ENCODE peak calls at places on chromosomes 3 and 15, in ten cellular contexts. One of them, this sample, is unnamed.

GRCh38 chr3:45909542-45909941 is 23.2 kb downstream of the CCR9 start:
- DNase-seq in RPMI7951: no peak
- DNase-seq in activated T-cell treated with anti-CD3 and anti-CD28 coated beads, Interleukin-2, amount 50 U/mL, for 24 hours: peak; percentile 12
- DNase-seq in stimulated activated CD8-positive, alpha-beta memory T cell treated with anti-CD3 and anti-CD28 coated beads, Interleukin-7, amount 100 ng/mL, for 4 hours: no peak
- DNase-seq in progenitor cell of endocrine pancreas: no peak
- DNase-seq in uterus: no peak
- DNase-seq in Ammon's horn: no peak
- DNase-seq in B cell: no peak
- DNase-seq in Karpas-422: no peak
- DNase-seq in HFFc6: no peak
- DNase-seq in this sample: no peak

GRCh38 chr3:188240189-188240981 is 86.4 kb downstream of the LPP start:
- DNase-seq in RPMI7951: no peak
- DNase-seq in activated T-cell treated with anti-CD3 and anti-CD28 coated beads, Interleukin-2, amount 50 U/mL, for 24 hours: no peak
- DNase-seq in stimulated activated CD8-positive, alpha-beta memory T cell treated with anti-CD3 and anti-CD28 coated beads, Interleukin-7, amount 100 ng/mL, for 4 hours: no peak
- DNase-seq in progenitor cell of endocrine pancreas: no peak
- DNase-seq in uterus: no peak
- DNase-seq in Ammon's horn: no peak
- DNase-seq in B cell: no peak
- DNase-seq in Karpas-422: peak; percentile 82
- DNase-seq in HFFc6: no peak
- DNase-seq in this sample: no peak

GRCh38 chr3:128335621-128336296 is 130.9 kb downstream of the DNAJB8 start:
- DNase-seq in RPMI7951: no peak
- DNase-seq in activated T-cell treated with anti-CD3 and anti-CD28 coated beads, Interleukin-2, amount 50 U/mL, for 24 hours: no peak
- DNase-seq in stimulated activated CD8-positive, alpha-beta memory T cell treated with anti-CD3 and anti-CD28 coated beads, Interleukin-7, amount 100 ng/mL, for 4 hours: no peak
- DNase-seq in progenitor cell of endocrine pancreas: no peak
- DNase-seq in uterus: no peak
- DNase-seq in Ammon's horn: peak; percentile 32
- DNase-seq in B cell: no peak
- DNase-seq in Karpas-422: no peak
- DNase-seq in HFFc6: no peak
- DNase-seq in this sample: no peak

GRCh38 chr15:54772663-54773062 is 424.1 kb downstream of the RSL24D1 start:
- DNase-seq in RPMI7951: no peak
- DNase-seq in activated T-cell treated with anti-CD3 and anti-CD28 coated beads, Interleukin-2, amount 50 U/mL, for 24 hours: no peak
- DNase-seq in stimulated activated CD8-positive, alpha-beta memory T cell treated with anti-CD3 and anti-CD28 coated beads, Interleukin-7, amount 100 ng/mL, for 4 hours: no peak
- DNase-seq in progenitor cell of endocrine pancreas: no peak
- DNase-seq in uterus: no peak
- DNase-seq in Ammon's horn: no peak
- DNase-seq in B cell: no peak
- DNase-seq in Karpas-422: no peak
- DNase-seq in HFFc6: no peak
- DNase-seq in this sample: no peak

GRCh38 chr15:40379853-40380252 is 2.7 kb upstream of the KNSTRN start:
- DNase-seq in RPMI7951: peak; percentile 91
- DNase-seq in activated T-cell treated with anti-CD3 and anti-CD28 coated beads, Interleukin-2, amount 50 U/mL, for 24 hours: no peak
- DNase-seq in stimulated activated CD8-positive, alpha-beta memory T cell treated with anti-CD3 and anti-CD28 coated beads, Interleukin-7, amount 100 ng/mL, for 4 hours: no peak
- DNase-seq in progenitor cell of endocrine pancreas: no peak
- DNase-seq in uterus: peak; percentile 38
- DNase-seq in Ammon's horn: peak; percentile 77
- DNase-seq in B cell: no peak
- DNase-seq in Karpas-422: no peak
- DNase-seq in HFFc6: peak; percentile 95
- DNase-seq in this sample: no peak

GRCh38 chr3:63611382-63611781 is 41.1 kb upstream of the SNTN start:
- DNase-seq in RPMI7951: peak; percentile 10
- DNase-seq in activated T-cell treated with anti-CD3 and anti-CD28 coated beads, Interleukin-2, amount 50 U/mL, for 24 hours: no peak
- DNase-seq in stimulated activated CD8-positive, alpha-beta memory T cell treated with anti-CD3 and anti-CD28 coated beads, Interleukin-7, amount 100 ng/mL, for 4 hours: no peak
- DNase-seq in progenitor cell of endocrine pancreas: no peak
- DNase-seq in uterus: no peak
- DNase-seq in Ammon's horn: no peak
- DNase-seq in B cell: no peak
- DNase-seq in Karpas-422: no peak
- DNase-seq in HFFc6: no peak
- DNase-seq in this sample: no peak

GRCh38 chr3:177439729-177440269 is 242.5 kb upstream of the TBL1XR1 start:
- DNase-seq in RPMI7951: no peak
- DNase-seq in activated T-cell treated with anti-CD3 and anti-CD28 coated beads, Interleukin-2, amount 50 U/mL, for 24 hours: no peak
- DNase-seq in stimulated activated CD8-positive, alpha-beta memory T cell treated with anti-CD3 and anti-CD28 coated beads, Interleukin-7, amount 100 ng/mL, for 4 hours: no peak
- DNase-seq in progenitor cell of endocrine pancreas: no peak
- DNase-seq in uterus: peak; percentile 36
- DNase-seq in Ammon's horn: no peak
- DNase-seq in B cell: no peak
- DNase-seq in Karpas-422: no peak
- DNase-seq in HFFc6: no peak
- DNase-seq in this sample: no peak

GRCh38 chr15:50764331-50765201 is 940 bp downstream of the SPPL2A start:
- DNase-seq in RPMI7951: peak; percentile 19
- DNase-seq in activated T-cell treated with anti-CD3 and anti-CD28 coated beads, Interleukin-2, amount 50 U/mL, for 24 hours: no peak
- DNase-seq in stimulated activated CD8-positive, alpha-beta memory T cell treated with anti-CD3 and anti-CD28 coated beads, Interleukin-7, amount 100 ng/mL, for 4 hours: no peak
- DNase-seq in progenitor cell of endocrine pancreas: no peak
- DNase-seq in uterus: no peak
- DNase-seq in Ammon's horn: peak; percentile 5
- DNase-seq in B cell: peak; percentile 63
- DNase-seq in Karpas-422: peak; percentile 75
- DNase-seq in HFFc6: no peak
- DNase-seq in this sample: no peak

GRCh38 chr3:18425641-18426403 is 683 bp upstream of the SATB1 start:
- DNase-seq in RPMI7951: no peak
- DNase-seq in activated T-cell treated with anti-CD3 and anti-CD28 coated beads, Interleukin-2, amount 50 U/mL, for 24 hours: peak; percentile 81
- DNase-seq in stimulated activated CD8-positive, alpha-beta memory T cell treated with anti-CD3 and anti-CD28 coated beads, Interleukin-7, amount 100 ng/mL, for 4 hours: peak; percentile 79
- DNase-seq in progenitor cell of endocrine pancreas: peak; percentile 82
- DNase-seq in uterus: peak; percentile 18
- DNase-seq in Ammon's horn: peak; percentile 28
- DNase-seq in B cell: peak; percentile 78
- DNase-seq in Karpas-422: no peak
- DNase-seq in HFFc6: no peak
- DNase-seq in this sample: no peak

GRCh38 chr15:39649765-39650164 is 68.9 kb downstream of the THBS1 start:
- DNase-seq in RPMI7951: no peak
- DNase-seq in activated T-cell treated with anti-CD3 and anti-CD28 coated beads, Interleukin-2, amount 50 U/mL, for 24 hours: no peak
- DNase-seq in stimulated activated CD8-positive, alpha-beta memory T cell treated with anti-CD3 and anti-CD28 coated beads, Interleukin-7, amount 100 ng/mL, for 4 hours: no peak
- DNase-seq in progenitor cell of endocrine pancreas: no peak
- DNase-seq in uterus: no peak
- DNase-seq in Ammon's horn: no peak
- DNase-seq in B cell: no peak
- DNase-seq in Karpas-422: no peak
- DNase-seq in HFFc6: no peak
- DNase-seq in this sample: no peak

GRCh38 chr3:65411367-65411766 is 627.4 kb downstream of the MAGI1 start:
- DNase-seq in RPMI7951: no peak
- DNase-seq in activated T-cell treated with anti-CD3 and anti-CD28 coated beads, Interleukin-2, amount 50 U/mL, for 24 hours: no peak
- DNase-seq in stimulated activated CD8-positive, alpha-beta memory T cell treated with anti-CD3 and anti-CD28 coated beads, Interleukin-7, amount 100 ng/mL, for 4 hours: no peak
- DNase-seq in progenitor cell of endocrine pancreas: no peak
- DNase-seq in uterus: no peak
- DNase-seq in Ammon's horn: no peak
- DNase-seq in B cell: no peak
- DNase-seq in Karpas-422: no peak
- DNase-seq in HFFc6: no peak
- DNase-seq in this sample: no peak

GRCh38 chr3:77150028-77150427 is 110.1 kb downstream of the ROBO2 start:
- DNase-seq in RPMI7951: no peak
- DNase-seq in activated T-cell treated with anti-CD3 and anti-CD28 coated beads, Interleukin-2, amount 50 U/mL, for 24 hours: no peak
- DNase-seq in stimulated activated CD8-positive, alpha-beta memory T cell treated with anti-CD3 and anti-CD28 coated beads, Interleukin-7, amount 100 ng/mL, for 4 hours: no peak
- DNase-seq in progenitor cell of endocrine pancreas: no peak
- DNase-seq in uterus: no peak
- DNase-seq in Ammon's horn: no peak
- DNase-seq in B cell: no peak
- DNase-seq in Karpas-422: no peak
- DNase-seq in HFFc6: no peak
- DNase-seq in this sample: no peak

GRCh38 chr15:70726753-70727152 is 36.6 kb downstream of the UACA start:
- DNase-seq in RPMI7951: no peak
- DNase-seq in activated T-cell treated with anti-CD3 and anti-CD28 coated beads, Interleukin-2, amount 50 U/mL, for 24 hours: no peak
- DNase-seq in stimulated activated CD8-positive, alpha-beta memory T cell treated with anti-CD3 and anti-CD28 coated beads, Interleukin-7, amount 100 ng/mL, for 4 hours: no peak
- DNase-seq in progenitor cell of endocrine pancreas: no peak
- DNase-seq in uterus: no peak
- DNase-seq in Ammon's horn: no peak
- DNase-seq in B cell: no peak
- DNase-seq in Karpas-422: no peak
- DNase-seq in HFFc6: no peak
- DNase-seq in this sample: no peak

GRCh38 chr3:52473031-52473430 is 17.6 kb downstream of the NISCH start:
- DNase-seq in RPMI7951: no peak
- DNase-seq in activated T-cell treated with anti-CD3 and anti-CD28 coated beads, Interleukin-2, amount 50 U/mL, for 24 hours: no peak
- DNase-seq in stimulated activated CD8-positive, alpha-beta memory T cell treated with anti-CD3 and anti-CD28 coated beads, Interleukin-7, amount 100 ng/mL, for 4 hours: no peak
- DNase-seq in progenitor cell of endocrine pancreas: no peak
- DNase-seq in uterus: no peak
- DNase-seq in Ammon's horn: no peak
- DNase-seq in B cell: no peak
- DNase-seq in Karpas-422: no peak
- DNase-seq in HFFc6: no peak
- DNase-seq in this sample: no peak

GRCh38 chr3:141939759-141940158 is 63.3 kb downstream of the ATP1B3 start:
- DNase-seq in RPMI7951: no peak
- DNase-seq in activated T-cell treated with anti-CD3 and anti-CD28 coated beads, Interleukin-2, amount 50 U/mL, for 24 hours: no peak
- DNase-seq in stimulated activated CD8-positive, alpha-beta memory T cell treated with anti-CD3 and anti-CD28 coated beads, Interleukin-7, amount 100 ng/mL, for 4 hours: no peak
- DNase-seq in progenitor cell of endocrine pancreas: no peak
- DNase-seq in uterus: no peak
- DNase-seq in Ammon's horn: no peak
- DNase-seq in B cell: no peak
- DNase-seq in Karpas-422: no peak
- DNase-seq in HFFc6: peak; percentile 2
- DNase-seq in this sample: no peak

GRCh38 chr3:30819067-30819798 is 75.2 kb downstream of the GADL1 start:
- DNase-seq in RPMI7951: no peak
- DNase-seq in activated T-cell treated with anti-CD3 and anti-CD28 coated beads, Interleukin-2, amount 50 U/mL, for 24 hours: no peak
- DNase-seq in stimulated activated CD8-positive, alpha-beta memory T cell treated with anti-CD3 and anti-CD28 coated beads, Interleukin-7, amount 100 ng/mL, for 4 hours: no peak
- DNase-seq in progenitor cell of endocrine pancreas: no peak
- DNase-seq in uterus: no peak
- DNase-seq in Ammon's horn: no peak
- DNase-seq in B cell: no peak
- DNase-seq in Karpas-422: no peak
- DNase-seq in HFFc6: no peak
- DNase-seq in this sample: no peak

GRCh38 chr15:100295939-100296338 is 45.8 kb downstream of the ADAMTS17 start:
- DNase-seq in RPMI7951: no peak
- DNase-seq in activated T-cell treated with anti-CD3 and anti-CD28 coated beads, Interleukin-2, amount 50 U/mL, for 24 hours: no peak
- DNase-seq in stimulated activated CD8-positive, alpha-beta memory T cell treated with anti-CD3 and anti-CD28 coated beads, Interleukin-7, amount 100 ng/mL, for 4 hours: no peak
- DNase-seq in progenitor cell of endocrine pancreas: no peak
- DNase-seq in uterus: no peak
- DNase-seq in Ammon's horn: no peak
- DNase-seq in B cell: no peak
- DNase-seq in Karpas-422: no peak
- DNase-seq in HFFc6: no peak
- DNase-seq in this sample: no peak

GRCh38 chr3:143016321-143016972 is 15.1 kb downstream of the U2SURP start:
- DNase-seq in RPMI7951: peak; percentile 12
- DNase-seq in activated T-cell treated with anti-CD3 and anti-CD28 coated beads, Interleukin-2, amount 50 U/mL, for 24 hours: no peak
- DNase-seq in stimulated activated CD8-positive, alpha-beta memory T cell treated with anti-CD3 and anti-CD28 coated beads, Interleukin-7, amount 100 ng/mL, for 4 hours: no peak
- DNase-seq in progenitor cell of endocrine pancreas: no peak
- DNase-seq in uterus: no peak
- DNase-seq in Ammon's horn: no peak
- DNase-seq in B cell: no peak
- DNase-seq in Karpas-422: peak; percentile 78
- DNase-seq in HFFc6: no peak
- DNase-seq in this sample: no peak

GRCh38 chr15:40192942-40193341 is 32.1 kb downstream of the BUB1B start:
- DNase-seq in RPMI7951: peak; percentile 49
- DNase-seq in activated T-cell treated with anti-CD3 and anti-CD28 coated beads, Interleukin-2, amount 50 U/mL, for 24 hours: no peak
- DNase-seq in stimulated activated CD8-positive, alpha-beta memory T cell treated with anti-CD3 and anti-CD28 coated beads, Interleukin-7, amount 100 ng/mL, for 4 hours: no peak
- DNase-seq in progenitor cell of endocrine pancreas: no peak
- DNase-seq in uterus: no peak
- DNase-seq in Ammon's horn: no peak
- DNase-seq in B cell: no peak
- DNase-seq in Karpas-422: no peak
- DNase-seq in HFFc6: peak; percentile 9
- DNase-seq in this sample: no peak

GRCh38 chr3:111745786-111746185 is 113.3 kb upstream of the PHLDB2 start:
- DNase-seq in RPMI7951: no peak
- DNase-seq in activated T-cell treated with anti-CD3 and anti-CD28 coated beads, Interleukin-2, amount 50 U/mL, for 24 hours: no peak
- DNase-seq in stimulated activated CD8-positive, alpha-beta memory T cell treated with anti-CD3 and anti-CD28 coated beads, Interleukin-7, amount 100 ng/mL, for 4 hours: no peak
- DNase-seq in progenitor cell of endocrine pancreas: no peak
- DNase-seq in uterus: no peak
- DNase-seq in Ammon's horn: no peak
- DNase-seq in B cell: no peak
- DNase-seq in Karpas-422: peak; percentile 69
- DNase-seq in HFFc6: no peak
- DNase-seq in this sample: no peak

GRCh38 chr3:73733796-73734195 is 109.1 kb upstream of the PDZRN3 start:
- DNase-seq in RPMI7951: no peak
- DNase-seq in activated T-cell treated with anti-CD3 and anti-CD28 coated beads, Interleukin-2, amount 50 U/mL, for 24 hours: no peak
- DNase-seq in stimulated activated CD8-positive, alpha-beta memory T cell treated with anti-CD3 and anti-CD28 coated beads, Interleukin-7, amount 100 ng/mL, for 4 hours: no peak
- DNase-seq in progenitor cell of endocrine pancreas: no peak
- DNase-seq in uterus: no peak
- DNase-seq in Ammon's horn: no peak
- DNase-seq in B cell: no peak
- DNase-seq in Karpas-422: no peak
- DNase-seq in HFFc6: no peak
- DNase-seq in this sample: no peak

GRCh38 chr3:171172070-171172469 is 145.6 kb upstream of the SLC2A2 start:
- DNase-seq in RPMI7951: no peak
- DNase-seq in activated T-cell treated with anti-CD3 and anti-CD28 coated beads, Interleukin-2, amount 50 U/mL, for 24 hours: no peak
- DNase-seq in stimulated activated CD8-positive, alpha-beta memory T cell treated with anti-CD3 and anti-CD28 coated beads, Interleukin-7, amount 100 ng/mL, for 4 hours: no peak
- DNase-seq in progenitor cell of endocrine pancreas: no peak
- DNase-seq in uterus: no peak
- DNase-seq in Ammon's horn: no peak
- DNase-seq in B cell: no peak
- DNase-seq in Karpas-422: peak; percentile 66
- DNase-seq in HFFc6: no peak
- DNase-seq in this sample: no peak

GRCh38 chr3:43071313-43071893 is 34.5 kb downstream of the POMGNT2 start:
- DNase-seq in RPMI7951: no peak
- DNase-seq in activated T-cell treated with anti-CD3 and anti-CD28 coated beads, Interleukin-2, amount 50 U/mL, for 24 hours: peak; percentile 40
- DNase-seq in stimulated activated CD8-positive, alpha-beta memory T cell treated with anti-CD3 and anti-CD28 coated beads, Interleukin-7, amount 100 ng/mL, for 4 hours: no peak
- DNase-seq in progenitor cell of endocrine pancreas: no peak
- DNase-seq in uterus: no peak
- DNase-seq in Ammon's horn: no peak
- DNase-seq in B cell: no peak
- DNase-seq in Karpas-422: peak; percentile 80
- DNase-seq in HFFc6: no peak
- DNase-seq in this sample: no peak

GRCh38 chr3:130392266-130392665 is 46.8 kb downstream of the COL6A5 start:
- DNase-seq in RPMI7951: no peak
- DNase-seq in activated T-cell treated with anti-CD3 and anti-CD28 coated beads, Interleukin-2, amount 50 U/mL, for 24 hours: no peak
- DNase-seq in stimulated activated CD8-positive, alpha-beta memory T cell treated with anti-CD3 and anti-CD28 coated beads, Interleukin-7, amount 100 ng/mL, for 4 hours: no peak
- DNase-seq in progenitor cell of endocrine pancreas: no peak
- DNase-seq in uterus: no peak
- DNase-seq in Ammon's horn: no peak
- DNase-seq in B cell: no peak
- DNase-seq in Karpas-422: no peak
- DNase-seq in HFFc6: no peak
- DNase-seq in this sample: no peak

GRCh38 chr3:107683447-107683846 is 160.7 kb downstream of the BBX start:
- DNase-seq in RPMI7951: no peak
- DNase-seq in activated T-cell treated with anti-CD3 and anti-CD28 coated beads, Interleukin-2, amount 50 U/mL, for 24 hours: no peak
- DNase-seq in stimulated activated CD8-positive, alpha-beta memory T cell treated with anti-CD3 and anti-CD28 coated beads, Interleukin-7, amount 100 ng/mL, for 4 hours: no peak
- DNase-seq in progenitor cell of endocrine pancreas: no peak
- DNase-seq in uterus: no peak
- DNase-seq in Ammon's horn: no peak
- DNase-seq in B cell: no peak
- DNase-seq in Karpas-422: no peak
- DNase-seq in HFFc6: no peak
- DNase-seq in this sample: no peak

GRCh38 chr3:5205165-5205941 is 17.8 kb downstream of the EDEM1 start:
- DNase-seq in RPMI7951: no peak
- DNase-seq in activated T-cell treated with anti-CD3 and anti-CD28 coated beads, Interleukin-2, amount 50 U/mL, for 24 hours: peak; percentile 47
- DNase-seq in stimulated activated CD8-positive, alpha-beta memory T cell treated with anti-CD3 and anti-CD28 coated beads, Interleukin-7, amount 100 ng/mL, for 4 hours: no peak
- DNase-seq in progenitor cell of endocrine pancreas: no peak
- DNase-seq in uterus: no peak
- DNase-seq in Ammon's horn: no peak
- DNase-seq in B cell: peak; percentile 48
- DNase-seq in Karpas-422: no peak
- DNase-seq in HFFc6: no peak
- DNase-seq in this sample: peak; percentile 32

GRCh38 chr15:36960947-36961227 is 139.5 kb downstream of the MEIS2 start:
- DNase-seq in RPMI7951: no peak
- DNase-seq in activated T-cell treated with anti-CD3 and anti-CD28 coated beads, Interleukin-2, amount 50 U/mL, for 24 hours: no peak
- DNase-seq in stimulated activated CD8-positive, alpha-beta memory T cell treated with anti-CD3 and anti-CD28 coated beads, Interleukin-7, amount 100 ng/mL, for 4 hours: no peak
- DNase-seq in progenitor cell of endocrine pancreas: no peak
- DNase-seq in uterus: no peak
- DNase-seq in Ammon's horn: no peak
- DNase-seq in B cell: no peak
- DNase-seq in Karpas-422: no peak
- DNase-seq in HFFc6: no peak
- DNase-seq in this sample: no peak

GRCh38 chr3:4740397-4741105 is 238.7 kb upstream of the BHLHE40 start:
- DNase-seq in RPMI7951: peak; percentile 63
- DNase-seq in activated T-cell treated with anti-CD3 and anti-CD28 coated beads, Interleukin-2, amount 50 U/mL, for 24 hours: peak; percentile 47
- DNase-seq in stimulated activated CD8-positive, alpha-beta memory T cell treated with anti-CD3 and anti-CD28 coated beads, Interleukin-7, amount 100 ng/mL, for 4 hours: no peak
- DNase-seq in progenitor cell of endocrine pancreas: no peak
- DNase-seq in uterus: peak; percentile 65
- DNase-seq in Ammon's horn: no peak
- DNase-seq in B cell: no peak
- DNase-seq in Karpas-422: no peak
- DNase-seq in HFFc6: no peak
- DNase-seq in this sample: no peak